ENCODE peak calls at places on chromosomes 3 and 15, in ten cellular contexts. X is left ventricle myocardium inferior; C is fibroblast of the aortic adventitia; T is HFF-Myc; P is tibial artery; B is cardiac muscle cell; Y is RWPE1; G is CD8-positive, alpha-beta T cell; U is right atrium auricular region; Z is stomach. A is an unnamed sample.

GRCh38 chr3:37668831-37669610 is 192.7 kb upstream of the CTDSPL start:
- DNase-seq in X (peak; percentile 51), C (no peak), T (no peak), P (peak; percentile 75), B (no peak), Y (no peak), G (no peak), U (no peak), Z (peak; percentile 71), A (no peak)

GRCh38 chr3:36991923-36992805 is 767 bp downstream of the EPM2AIP1 start:
- DNase-seq in X (no peak), C (peak; percentile 64), T (peak; percentile 2), P (no peak), B (no peak), Y (peak; percentile 5), G (no peak), U (no peak), Z (no peak), A (peak; percentile 3)

GRCh38 chr3:196327405-196327804 is 9.4 kb upstream of the DYNLT2B start:
- DNase-seq in X (no peak), C (no peak), T (no peak), P (no peak), B (peak; percentile 5), Y (no peak), G (no peak), U (no peak), Z (peak; percentile 21), A (no peak)

GRCh38 chr15:70140543-70141375 is 43.0 kb upstream of the TLE3 start:
- DNase-seq in X (no peak), C (peak; percentile 45), T (no peak), P (no peak), B (no peak), Y (no peak), G (no peak), U (no peak), Z (peak; percentile 39), A (peak; percentile 16)

GRCh38 chr3:44954962-44955361 is 21.0 kb downstream of the ZDHHC3 start:
- DNase-seq in X (no peak), C (peak; percentile 19), T (no peak), P (no peak), B (no peak), Y (peak; percentile 12), G (no peak), U (no peak), Z (no peak), A (no peak)

GRCh38 chr3:152365766-152366593 is 97.3 kb downstream of the MBNL1 start:
- DNase-seq in X (no peak), C (peak; percentile 51), T (no peak), P (no peak), B (no peak), Y (no peak), G (no peak), U (no peak), Z (no peak), A (no peak)

GRCh38 chr3:112871735-112872134 is 25.1 kb upstream of the CD200R1L start:
- DNase-seq in X (no peak), C (no peak), T (no peak), P (no peak), B (no peak), Y (no peak), G (no peak), U (no peak), Z (no peak), A (no peak)

GRCh38 chr15:77855871-77856270 is 221.6 kb downstream of the TBC1D2B start:
- DNase-seq in X (no peak), C (no peak), T (no peak), P (no peak), B (no peak), Y (no peak), G (no peak), U (no peak), Z (no peak), A (no peak)

GRCh38 chr15:71716990-71717389 is 93.4 kb upstream of the NR2E3 start:
- DNase-seq in X (no peak), C (peak; percentile 63), T (no peak), P (no peak), B (no peak), Y (peak; percentile 26), G (no peak), U (no peak), Z (no peak), A (no peak)

GRCh38 chr15:58228708-58229107 is 90.5 kb downstream of the AQP9 start:
- DNase-seq in X (no peak), C (peak; percentile 75), T (no peak), P (no peak), B (peak; percentile 69), Y (no peak), G (no peak), U (no peak), Z (no peak), A (peak; percentile 10)

GRCh38 chr15:58223432-58223831 is 85.3 kb downstream of the AQP9 start:
- DNase-seq in X (no peak), C (no peak), T (no peak), P (no peak), B (no peak), Y (no peak), G (no peak), U (no peak), Z (no peak), A (no peak)

GRCh38 chr15:58224068-58224467 is 85.9 kb downstream of the AQP9 start:
- DNase-seq in X (peak; percentile 46), C (peak; percentile 55), T (no peak), P (no peak), B (no peak), Y (no peak), G (no peak), U (no peak), Z (no peak), A (no peak)

GRCh38 chr15:58229297-58229768 is 91.2 kb downstream of the AQP9 start:
- DNase-seq in X (no peak), C (no peak), T (no peak), P (no peak), B (peak; percentile 32), Y (no peak), G (no peak), U (no peak), Z (no peak), A (no peak)

GRCh38 chr15:58227706-58228543 is 89.7 kb downstream of the AQP9 start:
- DNase-seq in X (peak; percentile 77), C (peak; percentile 89), T (no peak), P (peak; percentile 73), B (peak; percentile 83), Y (peak; percentile 70), G (peak; percentile 10), U (peak; percentile 83), Z (peak; percentile 78), A (peak; percentile 79)
- TF ChIP-seq CTCF in X (peak; percentile 90), C (peak; percentile 82), T (peak; percentile 77), P (peak; percentile 69), B (peak; percentile 79), Y (peak; percentile 96), G (peak; percentile 87), U (peak; percentile 87), Z (no peak), A (peak; percentile 85)

DNA sequence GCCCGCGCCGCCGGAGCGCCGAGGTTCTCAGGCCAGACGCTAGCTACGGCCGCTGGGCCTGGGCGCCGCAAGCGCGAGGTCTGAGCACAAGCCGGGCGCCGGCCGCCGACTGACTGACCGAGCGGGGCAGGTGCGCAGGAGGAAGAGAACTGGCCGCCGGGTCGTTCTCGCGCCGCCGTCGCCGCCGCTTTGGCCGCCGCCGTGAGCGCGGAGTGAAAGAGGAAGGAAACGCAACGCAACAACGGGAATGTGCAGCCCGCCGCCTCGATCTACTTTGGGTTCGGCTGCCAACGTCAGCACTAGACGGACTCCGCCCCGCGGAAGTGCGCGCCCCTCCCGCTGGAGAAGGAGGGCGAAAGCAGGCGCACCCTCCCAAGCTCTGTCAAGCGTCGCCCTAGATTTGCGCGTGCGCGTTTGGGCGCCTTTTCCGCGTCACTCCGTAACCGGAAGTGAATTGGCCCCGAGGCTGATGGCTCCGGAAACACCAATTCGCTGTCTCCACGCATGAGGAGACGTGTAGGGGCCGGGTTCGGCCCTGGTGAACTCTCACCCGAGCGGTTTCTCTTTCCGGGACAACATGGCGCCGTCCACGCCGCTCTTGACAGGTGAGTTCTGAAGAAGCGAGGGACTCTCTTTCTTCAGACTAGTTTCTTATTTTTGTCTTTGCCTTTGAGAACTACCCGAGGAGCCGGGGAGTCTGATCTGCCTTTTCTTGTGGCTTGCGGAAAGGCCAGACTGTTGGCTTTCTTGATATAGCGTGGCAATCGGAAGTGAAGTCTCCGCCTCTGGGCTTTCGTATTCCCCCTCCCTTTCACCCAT is at the start of the genes EIF2A and SERP1:
- DNase-seq in X (peak; percentile 98), C (peak; percentile 99), T (peak; percentile 98), P (peak; percentile 99), B (peak; percentile 99), Y (peak; percentile 95), G (peak; percentile 99), U (peak; percentile 99), Z (peak; percentile 99), A (peak; percentile 98)
- TF ChIP-seq CTCF in X (no peak), C (no peak), T (no peak), P (no peak), B (no peak), Y (no peak), G (no peak), U (no peak), Z (no peak), A (no peak)

DNA sequence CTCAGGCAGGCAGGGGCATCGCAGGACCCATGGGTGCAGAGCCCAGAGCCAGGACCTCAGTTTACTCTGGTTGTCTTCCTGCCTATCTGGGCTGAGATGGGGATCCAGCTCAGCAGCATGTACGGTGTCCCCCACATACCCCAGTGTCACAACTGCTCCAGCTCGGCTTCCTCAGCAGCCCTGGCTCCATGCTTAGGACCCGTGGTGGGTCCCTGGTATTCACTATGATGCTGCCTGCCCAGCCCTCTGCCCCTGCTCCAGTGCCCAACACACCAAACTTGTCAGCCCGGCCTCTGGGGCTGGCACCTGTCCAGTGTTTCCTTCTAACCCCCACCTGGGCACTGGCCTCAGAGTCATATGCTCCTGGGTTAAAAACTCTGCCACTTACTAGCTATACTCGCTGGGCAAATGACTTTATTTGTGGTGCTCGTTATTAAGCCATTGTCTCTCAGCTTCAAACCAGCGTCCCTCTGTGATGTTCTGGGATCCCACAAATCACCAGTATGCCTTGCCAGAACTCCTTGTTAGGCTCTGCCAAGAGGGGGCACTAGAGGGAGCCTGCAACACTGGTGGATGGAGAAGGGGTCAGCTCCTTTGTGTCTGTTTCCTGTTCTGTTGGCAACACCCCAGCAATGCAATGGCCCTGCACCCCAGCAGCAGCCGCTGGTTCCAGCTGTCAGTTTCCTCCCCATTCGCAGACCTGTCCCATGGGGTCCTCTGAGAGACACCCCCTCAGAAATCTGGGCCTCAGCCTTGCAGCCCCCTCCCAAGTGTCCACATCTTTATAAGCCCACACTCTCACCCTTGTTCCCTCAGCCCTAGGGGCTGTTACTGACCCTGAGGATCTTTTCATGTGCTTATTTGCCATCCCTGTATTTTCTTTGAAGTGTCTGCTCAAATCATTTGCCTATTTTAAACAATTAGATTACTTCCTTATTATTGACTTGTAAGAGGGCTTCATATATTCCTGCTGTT is 24.1 kb upstream of the MRPS22 start:
- DNase-seq in X (no peak), C (no peak), T (no peak), P (no peak), B (peak; percentile 43), Y (no peak), G (no peak), U (no peak), Z (no peak), A (peak; percentile 51)
- TF ChIP-seq CTCF in X (peak; percentile 29), C (peak; percentile 45), T (peak; percentile 68), P (no peak), B (peak; percentile 62), Y (no peak), G (no peak), U (no peak), Z (no peak), A (peak; percentile 32)

DNA sequence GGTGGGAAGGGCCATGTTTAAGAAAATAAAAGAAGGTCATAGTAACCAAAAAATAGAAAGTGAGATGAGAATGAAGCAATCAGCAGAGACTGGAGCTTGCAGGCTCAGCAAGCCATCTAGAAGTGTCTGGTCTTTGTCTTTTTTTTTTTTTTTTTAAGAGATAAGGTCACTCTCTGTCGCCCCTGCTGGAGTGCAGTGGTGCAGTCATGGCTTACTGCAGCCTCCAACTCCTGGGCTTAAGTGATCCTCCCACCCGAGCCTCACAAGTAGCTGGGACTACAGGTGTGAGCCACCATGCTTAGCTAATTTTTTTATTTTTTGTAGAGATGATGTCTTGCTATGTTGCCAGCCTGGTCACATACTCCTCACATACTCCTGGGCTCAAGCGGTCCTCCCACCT is 36.2 kb downstream of the GXYLT2 start:
- DNase-seq in X (no peak), C (no peak), T (no peak), P (no peak), B (no peak), Y (no peak), G (no peak), U (no peak), Z (no peak), A (no peak)
- TF ChIP-seq CTCF in X (no peak), C (no peak), T (peak; percentile 17), P (no peak), B (peak; percentile 17), Y (no peak), G (no peak), U (no peak), Z (no peak), A (no peak)